ENCODE peak calls at places on chromosomes 5 and 9, in four cellular contexts. E is GM04504, D is tibial artery, I is HTR-8/SVneo. L is an unnamed sample.

GRCh38 chr9:6384732-6385131 is 28.3 kb upstream of the UHRF2 start:
- DNase-seq in I (no peak), D (no peak), E (no peak), L (no peak)

GRCh38 chr9:136210276-136210675 is 5.3 kb upstream of the LHX3 start:
- DNase-seq in E (no peak), D (no peak), I (no peak), L (no peak)

GRCh38 chr5:138241688-138242547 is 28.8 kb upstream of the CDC23 start:
- DNase-seq in E (no peak), I (no peak), D (peak), L (no peak)

GRCh38 chr9:114503009-114503408 is 2.3 kb downstream of the WHRN start:
- DNase-seq in E (no peak), D (no peak), I (no peak), L (no peak)

GRCh38 chr5:600551-601541 is 11.3 kb upstream of the CEP72 start:
- DNase-seq in D (no peak), E (no peak), I (no peak), L (no peak)

GRCh38 chr5:104223885-104224773 is 661.5 kb upstream of the NUDT12 start:
- DNase-seq in D (no peak), I (no peak), E (no peak), L (no peak)

GRCh38 chr5:1032011-1032410 is 23.4 kb downstream of the NKD2 start:
- DNase-seq in D (no peak), I (no peak), E (no peak), L (no peak)

GRCh38 chr5:136034492-136034891 is 5.7 kb downstream of the TGFBI start:
- DNase-seq in I (no peak), E (no peak), D (peak), L (no peak)

GRCh38 chr5:95924720-95925119 is 36.9 kb downstream of the ELL2 start:
- DNase-seq in D (no peak), I (no peak), E (no peak), L (peak)

GRCh38 chr5:175501759-175502158 is 23.4 kb downstream of the SFXN1 start:
- DNase-seq in E (no peak), I (no peak), D (no peak), L (no peak)

GRCh38 chr5:68067353-68067752 is 148.2 kb upstream of the PIK3R1 start:
- DNase-seq in E (no peak), I (no peak), D (no peak), L (no peak)

GRCh38 chr5:168537176-168537575 is 8.1 kb downstream of the FBLL1 start:
- DNase-seq in I (no peak), E (no peak), D (no peak), L (no peak)

GRCh38 chr9:6855860-6856259 is 98.1 kb downstream of the KDM4C start:
- DNase-seq in E (no peak), D (no peak), I (no peak), L (no peak)